ENCODE peak calls at places on chromosomes 1 and 21, in six cellular contexts. Z is choroid plexus epithelial cell, M is upper lobe of right lung, I is hepatic stellate cell, U is cardiac septum, J is A172. X is an unnamed sample.
A peak's percentile ranks its signal among the peaks of the same experiment; 100 is the strongest.

GRCh38 chr1:1926346-1926811 is 7.3 kb upstream of the TMEM52 start:
- DNase-seq in Z (no peak), J (no peak), M (no peak), I (no peak), U (no peak), X (no peak)

GRCh38 chr1:151166506-151166956 is 587 bp downstream of the SCNM1 start:
- DNase-seq in J (peak; percentile 72), I (peak; percentile 73), U (no peak), Z (peak; percentile 79), M (no peak), X (no peak)

GRCh38 chr1:25688390-25689119 is 72.0 kb downstream of the MAN1C1 start:
- DNase-seq in M (no peak), J (no peak), U (peak; percentile 74), I (peak; percentile 47), Z (peak; percentile 38), X (no peak)

GRCh38 chr1:96292141-96292540 is 429.4 kb upstream of the PTBP2 start:
- DNase-seq in J (no peak), Z (no peak), M (no peak), U (no peak), I (no peak), X (no peak)

GRCh38 chr1:231964955-231965354 is 338.4 kb downstream of the DISC1 start:
- DNase-seq in J (no peak), Z (peak; percentile 54), I (no peak), M (no peak), U (no peak), X (no peak)

GRCh38 chr1:119724611-119725218 is 13.0 kb downstream of the PHGDH start:
- DNase-seq in Z (no peak), U (no peak), I (no peak), M (no peak), J (no peak), X (no peak)

GRCh38 chr1:234683856-234684632 is 74.1 kb upstream of the IRF2BP2 start:
- DNase-seq in I (no peak), J (peak; percentile 95), Z (peak; percentile 73), U (peak; percentile 89), M (peak; percentile 74), X (no peak)

GRCh38 chr21:17848228-17848627 is 29.1 kb upstream of the C21orf91 start:
- DNase-seq in I (peak; percentile 73), Z (peak; percentile 99), J (peak; percentile 98), U (no peak), M (no peak), X (peak; percentile 65)

GRCh38 chr1:59765036-59765730 is 49.6 kb upstream of the HOOK1 start:
- DNase-seq in M (no peak), U (no peak), J (no peak), I (no peak), Z (no peak), X (no peak)

GRCh38 chr1:204149107-204149506 is 2.7 kb downstream of the ETNK2 start:
- DNase-seq in J (no peak), Z (no peak), U (no peak), M (no peak), I (no peak), X (no peak)

GRCh38 chr21:20257052-20257451 is 741.2 kb upstream of the NCAM2 start:
- DNase-seq in Z (no peak), U (no peak), I (no peak), M (no peak), J (no peak), X (no peak)

GRCh38 chr1:227654858-227655752 is 80.0 kb downstream of the JMJD4 start:
- DNase-seq in U (no peak), M (no peak), I (no peak), Z (no peak), J (no peak), X (no peak)

GRCh38 chr1:20033396-20033795 is 36.6 kb upstream of the PLA2G5 start:
- DNase-seq in Z (no peak), J (no peak), U (no peak), I (no peak), M (no peak), X (no peak)

GRCh38 chr1:64038965-64039926 is 164.2 kb upstream of the UBE2U start:
- DNase-seq in I (peak; percentile 62), M (no peak), U (no peak), Z (peak; percentile 100), J (peak; percentile 90), X (no peak)

GRCh38 chr1:15188678-15189077 is 35.1 kb downstream of the TMEM51 start:
- DNase-seq in M (peak; percentile 21), J (peak; percentile 35), I (no peak), U (no peak), Z (no peak), X (no peak)

GRCh38 chr1:29271724-29272123 is 35.4 kb downstream of the PTPRU start:
- DNase-seq in U (peak; percentile 76), I (peak; percentile 82), J (peak; percentile 54), M (peak; percentile 87), Z (peak; percentile 78), X (peak; percentile 74)

GRCh38 chr1:98949166-98949565 is 55.5 kb downstream of the PLPPR5 start:
- DNase-seq in U (no peak), J (no peak), Z (no peak), I (no peak), M (no peak), X (no peak)

GRCh38 chr1:66731462-66731861 is 20.8 kb upstream of the DYNLT5 start:
- DNase-seq in U (no peak), M (no peak), Z (no peak), I (no peak), J (no peak), X (no peak)

GRCh38 chr1:39189592-39190041 is 14.9 kb upstream of the MACF1 start:
- DNase-seq in J (no peak), I (peak; percentile 46), Z (peak; percentile 88), M (no peak), U (no peak), X (no peak)

GRCh38 chr1:206860165-206860564 is 5.3 kb upstream of the IL20 start:
- DNase-seq in M (no peak), J (no peak), Z (no peak), I (no peak), U (no peak), X (no peak)

GRCh38 chr1:206821493-206821892 is 43.9 kb upstream of the IL20 start:
- DNase-seq in U (no peak), M (no peak), J (no peak), Z (no peak), I (no peak), X (no peak)

GRCh38 chr1:33867684-33868083 is 3.8 kb downstream of the HMGB4 start:
- DNase-seq in M (no peak), Z (no peak), J (no peak), U (no peak), I (no peak), X (no peak)

GRCh38 chr1:234957330-234958065 is 171.1 kb downstream of the TOMM20 start:
- DNase-seq in I (no peak), M (no peak), J (peak; percentile 91), Z (peak; percentile 97), U (no peak), X (peak; percentile 62)

GRCh38 chr1:67687649-67688048 is 2.6 kb downstream of the GADD45A start:
- DNase-seq in Z (peak; percentile 89), J (no peak), U (no peak), I (peak; percentile 46), M (no peak), X (no peak)

GRCh38 chr1:100861379-100861778 is 33.3 kb downstream of the EXTL2 start:
- DNase-seq in J (no peak), Z (peak; percentile 51), U (no peak), M (no peak), I (no peak), X (no peak)

GRCh38 chr1:25562101-25562927 is 18.9 kb downstream of the LDLRAP1 start:
- DNase-seq in U (no peak), Z (no peak), I (no peak), J (no peak), M (peak; percentile 54), X (no peak)

GRCh38 chr1:29310616-29311180 is 74.4 kb downstream of the PTPRU start:
- DNase-seq in M (peak; percentile 28), J (no peak), Z (no peak), I (no peak), U (no peak), X (no peak)

GRCh38 chr1:207245124-207245523 is 76.4 kb upstream of the CD55 start:
- DNase-seq in M (no peak), I (no peak), J (no peak), Z (no peak), U (no peak), X (no peak)

X was measured in sciatic nerve.